ENCODE peak calls at places on chromosomes 11 and 22, in four cellular contexts. G is A549, J is heart left ventricle, A is esophagus muscularis mucosa. F is an unnamed sample.

GRCh38 chr11:130070829-130071205 is 1.1 kb downstream of the APLP2 start:
- DNase-seq in G (peak), A (no peak), J (no peak), F (no peak)

GRCh38 chr11:70734911-70735310 is 336.6 kb downstream of the CTTN start:
- DNase-seq in J (peak), A (no peak), G (no peak), F (no peak)

GRCh38 chr22:19578180-19579004 is 54.2 kb upstream of the CLDN5 start:
- DNase-seq in G (no peak), A (no peak), J (no peak), F (no peak)

GRCh38 chr11:74701351-74701750 is 29.9 kb downstream of the CHRDL2 start:
- DNase-seq in J (no peak), G (no peak), A (no peak), F (no peak)

GRCh38 chr11:74035264-74035663 is 26.4 kb upstream of the UCP3 start:
- DNase-seq in A (no peak), G (no peak), J (no peak), F (no peak)

GRCh38 chr11:118908931-118909618 is 16.7 kb downstream of the BCL9L start:
- DNase-seq in A (peak), J (peak), G (no peak), F (peak)

GRCh38 chr11:130379276-130379675 is 49.1 kb downstream of the ADAMTS8 start:
- DNase-seq in G (no peak), A (no peak), J (no peak), F (no peak)

GRCh38 chr22:17303840-17304779 is 65.2 kb upstream of the CECR2 start:
- DNase-seq in A (no peak), J (no peak), G (no peak), F (no peak)

GRCh38 chr11:112277937-112278336 is 17.3 kb upstream of the PLET1 start:
- DNase-seq in A (no peak), G (no peak), J (no peak), F (no peak)

GRCh38 chr22:37552560-37553163 is 7.6 kb upstream of the CDC42EP1 start:
- DNase-seq in G (no peak), J (peak), A (no peak), F (no peak)

GRCh38 chr11:67646535-67647336 is 3.8 kb downstream of the ACY3 start:
- DNase-seq in G (no peak), A (no peak), J (no peak), F (no peak)

GRCh38 chr11:47308050-47308823 is 38.3 kb downstream of the MADD start:
- DNase-seq in J (no peak), G (no peak), A (no peak), F (no peak)

GRCh38 chr11:69307871-69308381 is 14.0 kb downstream of the MYEOV start:
- DNase-seq in A (no peak), G (no peak), J (no peak), F (peak)

GRCh38 chr11:129277216-129277838 is 85.2 kb upstream of the ARHGAP32 start:
- DNase-seq in G (no peak), J (no peak), A (no peak), F (no peak)

GRCh38 chr11:125923012-125923579 is 18.8 kb downstream of the DDX25 start:
- DNase-seq in A (peak), G (peak), J (peak), F (peak)

GRCh38 chr22:50232481-50233151 is 12.2 kb downstream of the TUBGCP6 start:
- DNase-seq in J (no peak), G (no peak), A (no peak), F (peak)

GRCh38 chr11:43866520-43866919 is 14.1 kb upstream of the ALKBH3 start:
- DNase-seq in J (no peak), G (no peak), A (no peak), F (no peak)

GRCh38 chr11:17293308-17293707 is 16.8 kb downstream of the NUCB2 start:
- DNase-seq in A (no peak), G (no peak), J (no peak), F (no peak)

GRCh38 chr22:50621948-50622722 is 5.8 kb downstream of the ARSA start:
- DNase-seq in J (no peak), A (no peak), G (no peak), F (no peak)

GRCh38 chr11:44942029-44942710 is 8.5 kb downstream of the TP53I11 start:
- DNase-seq in A (no peak), G (no peak), J (no peak), F (no peak)

GRCh38 chr11:1349074-1349931 is 39.9 kb upstream of the TOLLIP start:
- DNase-seq in J (no peak), A (no peak), G (no peak), F (peak)

GRCh38 chr11:117064275-117064674 is 34.0 kb downstream of the SIK3 start:
- DNase-seq in A (no peak), J (no peak), G (no peak), F (no peak)

GRCh38 chr22:39545310-39546063 is 12.9 kb upstream of the RPS19BP1 start:
- DNase-seq in A (no peak), G (no peak), J (peak), F (no peak)

GRCh38 chr11:72816404-72816990 is 2.3 kb downstream of the ATG16L2 start:
- DNase-seq in A (no peak), J (no peak), G (no peak), F (no peak)
- H3K4me3 ChIP-seq in A (no peak), J (no peak), G (no peak), F (peak)

DNA sequence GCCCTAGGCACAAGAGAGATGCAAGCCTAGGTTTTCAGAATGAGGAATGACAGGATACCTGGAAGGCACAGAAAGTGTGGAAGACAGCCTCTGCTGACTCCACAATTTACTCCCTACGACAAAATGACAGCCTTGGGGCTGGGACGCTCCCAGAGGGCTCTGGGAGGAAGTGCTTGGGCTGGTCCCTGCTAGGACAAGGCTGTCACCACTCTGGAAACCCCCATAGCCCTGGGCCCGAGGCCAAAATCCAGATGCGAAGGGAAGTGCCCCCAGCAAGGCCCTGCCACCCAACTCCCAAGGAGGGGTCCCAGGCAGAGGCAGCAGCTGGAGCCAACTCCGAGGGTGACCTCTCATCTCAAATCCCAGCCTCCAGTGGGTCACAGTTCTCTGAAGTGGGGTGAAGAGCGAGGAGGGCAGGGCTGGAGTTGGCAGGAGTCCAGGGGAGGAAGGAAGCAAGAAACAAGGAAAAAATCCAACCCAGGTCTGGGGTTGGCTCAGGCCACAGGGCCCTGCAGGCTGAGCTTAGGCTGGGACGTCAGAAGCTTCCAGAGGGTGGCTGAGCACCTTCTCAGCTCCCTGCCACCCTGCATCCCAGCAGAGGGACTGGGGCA is 6.3 kb upstream of the CDC42EP2 start:
- DNase-seq in A (no peak), G (no peak), J (peak), F (no peak)
- TF ChIP-seq POLR2A in A (no peak), G (no peak), J (no peak), F (no peak)

DNA sequence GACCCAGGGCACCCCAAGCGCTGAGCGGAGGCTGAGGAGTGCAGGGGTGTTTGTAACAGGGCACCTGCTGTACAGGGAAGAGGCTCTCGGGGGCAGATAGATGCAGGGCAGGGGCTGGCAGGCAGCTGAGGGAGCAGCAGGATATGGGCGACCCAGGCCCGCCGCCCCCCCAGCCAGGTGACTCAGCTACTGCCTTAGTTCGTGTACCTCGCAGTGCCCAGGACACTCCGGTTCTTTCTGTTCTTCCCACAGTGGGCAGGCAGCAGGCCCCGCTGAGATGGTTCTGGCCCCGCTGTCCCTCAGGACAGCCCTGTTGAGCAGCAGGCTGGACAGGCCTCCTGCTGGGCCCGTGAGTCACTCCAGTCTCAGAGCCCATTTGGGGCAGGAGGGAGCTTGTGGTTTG is 16.2 kb downstream of the PHLDA2 start:
- DNase-seq in A (no peak), G (no peak), J (no peak), F (no peak)
- TF ChIP-seq CTCF in A (no peak), G (no peak), J (no peak), F (no peak)

DNA sequence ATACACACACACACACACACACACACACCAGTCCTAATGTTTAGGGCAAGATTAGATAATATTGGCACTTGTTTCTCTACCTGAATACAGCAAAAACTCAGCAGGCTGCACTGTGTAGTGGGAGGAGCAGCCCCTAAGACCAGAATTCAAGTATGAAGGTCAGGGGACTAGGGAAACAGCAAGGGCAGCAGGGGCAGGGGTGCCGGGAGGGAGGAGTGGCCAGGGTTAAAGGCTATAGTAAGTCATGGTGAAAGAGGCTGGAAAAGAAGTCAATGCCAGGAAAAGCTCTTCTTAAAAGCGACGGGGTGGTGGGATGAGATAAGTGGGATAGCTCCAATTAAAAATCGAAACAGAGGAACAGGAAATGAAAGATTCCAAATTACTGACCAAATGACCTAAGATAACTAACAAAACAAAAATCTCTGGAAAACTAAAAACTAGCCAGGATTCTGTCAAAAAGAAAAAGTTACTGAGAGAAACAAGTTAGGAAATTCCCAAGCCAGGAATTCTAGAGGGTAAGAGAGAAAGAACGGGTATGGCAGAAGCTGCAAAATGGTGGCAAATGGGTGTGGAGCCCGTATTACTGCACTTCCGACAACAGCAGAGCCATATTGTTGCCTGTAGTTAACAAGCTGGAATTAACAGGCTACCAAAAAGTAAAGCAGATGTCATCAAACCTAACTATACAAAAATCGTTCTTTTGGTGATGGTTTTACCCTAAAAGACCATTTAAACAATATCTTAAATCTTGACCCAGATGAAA is 1.3 kb downstream of the ASCL3 start:
- DNase-seq in J (no peak), G (no peak), A (no peak), F (no peak)
- H3K4me3 ChIP-seq in J (no peak), G (no peak), A (no peak), F (no peak)

GRCh38 chr11:93740031-93740801 is 1.1 kb downstream of the TAF1D start:
- DNase-seq in J (no peak), A (no peak), G (no peak), F (no peak)

GRCh38 chr11:93737904-93738612 is 3.2 kb downstream of the TAF1D start:
- DNase-seq in J (no peak), G (no peak), A (no peak), F (no peak)

GRCh38 chr11:93740802-93741093 is 547 bp downstream of the TAF1D start:
- DNase-seq in G (peak), A (no peak), J (peak), F (peak)

GRCh38 chr11:93736129-93736528 is 5.2 kb downstream of the TAF1D start:
- DNase-seq in G (no peak), A (no peak), J (no peak), F (no peak)

GRCh38 chr11:93738647-93739081 is 2.6 kb downstream of the TAF1D start:
- DNase-seq in J (no peak), A (no peak), G (no peak), F (no peak)
- TF ChIP-seq POLR2A in J (no peak), A (no peak), G (no peak), F (no peak)

DNA sequence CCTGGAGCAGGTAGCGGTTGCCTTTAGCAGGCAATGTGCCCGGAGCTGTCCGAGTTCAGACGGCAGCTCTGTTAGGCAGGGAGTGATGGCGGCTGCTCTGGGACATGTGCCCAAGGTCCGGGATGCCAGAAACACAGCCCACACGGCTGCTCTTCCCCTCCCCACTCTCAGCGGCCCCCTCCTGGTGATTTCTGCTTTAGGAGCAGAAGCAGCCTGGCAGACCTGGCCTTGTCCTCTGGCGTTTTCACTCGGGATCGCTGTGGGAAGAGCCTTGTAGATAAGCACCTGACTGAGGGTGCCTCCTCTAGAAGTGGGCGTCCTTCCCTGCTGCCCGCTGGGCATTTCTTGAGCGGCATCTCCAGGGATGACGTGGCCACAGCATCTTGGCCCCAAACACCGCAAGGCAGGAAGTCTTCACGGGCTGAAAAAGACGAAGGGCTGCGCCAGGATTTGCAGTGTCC is 392.2 kb downstream of the TBC1D22A start:
- DNase-seq in G (no peak), A (no peak), J (peak), F (peak)
- TF ChIP-seq CTCF in G (no peak), A (no peak), J (peak), F (no peak)

F was measured in sigmoid colon.